ENCODE peak calls at places on chromosomes 4 and X, in four cellular contexts. K is transverse colon, X is RPMI8226, A is upper lobe of right lung. R is an unnamed sample.

GRCh38 chrX:15151267-15152196 is 118.4 kb downstream of the ASB9 start:
- DNase-seq in K (no peak), X (no peak), A (no peak), R (peak; percentile 46)

GRCh38 chrX:136694491-136695087 is 46.6 kb downstream of the CD40LG start:
- DNase-seq in X (peak; percentile 44), A (no peak), K (no peak), R (peak; percentile 86)

GRCh38 chrX:18351774-18352173 is 2.7 kb downstream of the SCML2 start:
- DNase-seq in K (no peak), X (no peak), A (no peak), R (no peak)

GRCh38 chrX:11606408-11606807 is 59.3 kb downstream of the ARHGAP6 start:
- DNase-seq in K (no peak), X (no peak), A (no peak), R (no peak)

GRCh38 chr4:1988327-1988724 is 20.4 kb downstream of the NELFA start:
- DNase-seq in X (no peak), K (no peak), A (no peak), R (no peak)

GRCh38 chr4:23135792-23136645 is 443.3 kb downstream of the GBA3 start:
- DNase-seq in X (peak; percentile 42), A (no peak), K (no peak), R (peak; percentile 88)

GRCh38 chr4:26084414-26084813 is 170.4 kb downstream of the SMIM20 start:
- DNase-seq in K (no peak), X (no peak), A (no peak), R (no peak)

GRCh38 chr4:1462768-1463075 is 56.5 kb upstream of the NKX1-1 start:
- DNase-seq in A (peak; percentile 60), K (no peak), X (no peak), R (no peak)

GRCh38 chr4:152777488-152777887 is 2.0 kb downstream of the TIGD4 start:
- DNase-seq in A (no peak), X (no peak), K (no peak), R (no peak)

GRCh38 chrX:53481093-53481492 is 46.9 kb upstream of the HSD17B10 start:
- DNase-seq in X (peak; percentile 34), A (no peak), K (peak; percentile 19), R (peak; percentile 66)

GRCh38 chr4:171016145-171016544 is 797.1 kb upstream of the GALNTL6 start:
- DNase-seq in A (no peak), X (no peak), K (no peak), R (no peak)

R was measured in Karpas-422.